ENCODE peak calls at places on chromosomes 13 and 19, in five cellular contexts. One of them, this sample, is unnamed.

GRCh38 chr19:50449236-50449899 is 16.7 kb downstream of the MYBPC2 start:
- DNase-seq in ascending aorta: no peak
- DNase-seq in T-cell: no peak
- DNase-seq in T-helper 2 cell: no peak
- DNase-seq in cortex of kidney: no peak
- DNase-seq in this sample: no peak

GRCh38 chr13:113796211-113796875 is 37.3 kb downstream of the TMEM255B start:
- DNase-seq in ascending aorta: no peak
- DNase-seq in cortex of kidney: no peak
- DNase-seq in T-helper 2 cell: no peak
- DNase-seq in T-cell: no peak
- DNase-seq in this sample: no peak

GRCh38 chr13:38814331-38814730 is 127.5 kb downstream of the FREM2 start:
- DNase-seq in T-cell: no peak
- DNase-seq in cortex of kidney: no peak
- DNase-seq in T-helper 2 cell: no peak
- DNase-seq in ascending aorta: no peak
- DNase-seq in this sample: no peak

GRCh38 chr13:51584731-51585191 is 499 bp downstream of the WDFY2 start:
- DNase-seq in T-cell: peak
- DNase-seq in ascending aorta: peak
- DNase-seq in cortex of kidney: no peak
- DNase-seq in T-helper 2 cell: peak
- DNase-seq in this sample: peak

GRCh38 chr19:17021793-17022590 is 4.6 kb downstream of the CPAMD8 start:
- DNase-seq in ascending aorta: no peak
- DNase-seq in cortex of kidney: no peak
- DNase-seq in T-helper 2 cell: no peak
- DNase-seq in T-cell: no peak
- DNase-seq in this sample: no peak

GRCh38 chr19:33293255-33294057 is 8.9 kb downstream of the CEBPA start:
- DNase-seq in T-cell: no peak
- DNase-seq in cortex of kidney: no peak
- DNase-seq in T-helper 2 cell: no peak
- DNase-seq in ascending aorta: no peak
- DNase-seq in this sample: no peak

GRCh38 chr19:50315773-50316448 is 13.3 kb downstream of the KCNC3 start:
- DNase-seq in T-cell: no peak
- DNase-seq in cortex of kidney: no peak
- DNase-seq in T-helper 2 cell: no peak
- DNase-seq in ascending aorta: no peak
- DNase-seq in this sample: no peak

GRCh38 chr13:79512950-79513349 is 32.0 kb downstream of the NDFIP2 start:
- DNase-seq in T-cell: no peak
- DNase-seq in ascending aorta: no peak
- DNase-seq in cortex of kidney: no peak
- DNase-seq in T-helper 2 cell: no peak
- DNase-seq in this sample: no peak

GRCh38 chr19:42095814-42096230 is 19.9 kb downstream of the ZNF574 start:
- DNase-seq in T-helper 2 cell: no peak
- DNase-seq in cortex of kidney: no peak
- DNase-seq in T-cell: no peak
- DNase-seq in ascending aorta: no peak
- DNase-seq in this sample: no peak

GRCh38 chr13:98834254-98834960 is 81.9 kb upstream of the SLC15A1 start:
- DNase-seq in ascending aorta: no peak
- DNase-seq in T-helper 2 cell: no peak
- DNase-seq in cortex of kidney: no peak
- DNase-seq in T-cell: no peak
- DNase-seq in this sample: no peak

GRCh38 chr13:112637017-112637801 is 49.3 kb upstream of the TUBGCP3 start:
- DNase-seq in ascending aorta: no peak
- DNase-seq in T-cell: no peak
- DNase-seq in T-helper 2 cell: no peak
- DNase-seq in cortex of kidney: no peak
- DNase-seq in this sample: no peak

GRCh38 chr13:99392806-99393135 is 85.6 kb upstream of the GPR183 start:
- DNase-seq in T-cell: no peak
- DNase-seq in ascending aorta: peak
- DNase-seq in T-helper 2 cell: no peak
- DNase-seq in cortex of kidney: no peak
- DNase-seq in this sample: no peak

GRCh38 chr19:3333662-3334061 is 32.7 kb upstream of the NFIC start:
- DNase-seq in T-cell: no peak
- DNase-seq in T-helper 2 cell: no peak
- DNase-seq in ascending aorta: no peak
- DNase-seq in cortex of kidney: no peak
- DNase-seq in this sample: no peak

GRCh38 chr13:59638404-59638803 is 525.3 kb downstream of the DIAPH3 start:
- DNase-seq in T-helper 2 cell: no peak
- DNase-seq in ascending aorta: no peak
- DNase-seq in T-cell: no peak
- DNase-seq in cortex of kidney: no peak
- DNase-seq in this sample: no peak

GRCh38 chr13:96238241-96238640 is 148.3 kb downstream of the HS6ST3 start:
- DNase-seq in T-helper 2 cell: no peak
- DNase-seq in cortex of kidney: no peak
- DNase-seq in ascending aorta: no peak
- DNase-seq in T-cell: no peak
- DNase-seq in this sample: no peak

GRCh38 chr19:29366757-29367156 is 153.8 kb upstream of the UQCRFS1 start:
- DNase-seq in T-cell: no peak
- DNase-seq in cortex of kidney: no peak
- DNase-seq in T-helper 2 cell: no peak
- DNase-seq in ascending aorta: no peak
- DNase-seq in this sample: no peak

GRCh38 chr13:100550433-100550832 is 38.2 kb downstream of the GGACT start:
- DNase-seq in T-helper 2 cell: no peak
- DNase-seq in cortex of kidney: no peak
- DNase-seq in T-cell: no peak
- DNase-seq in ascending aorta: no peak
- DNase-seq in this sample: no peak

GRCh38 chr19:30609656-30610270 is 237.6 kb downstream of the ZNF536 start:
- DNase-seq in ascending aorta: no peak
- DNase-seq in cortex of kidney: no peak
- DNase-seq in T-helper 2 cell: no peak
- DNase-seq in T-cell: no peak
- DNase-seq in this sample: no peak

GRCh38 chr19:6963259-6963852 is 57.9 kb downstream of the MBD3L2B start:
- DNase-seq in T-cell: no peak
- DNase-seq in cortex of kidney: no peak
- DNase-seq in ascending aorta: no peak
- DNase-seq in T-helper 2 cell: no peak
- DNase-seq in this sample: no peak

GRCh38 chr13:97429681-97430081 is 4.3 kb upstream of the RAP2A start:
- DNase-seq in T-cell: no peak
- DNase-seq in ascending aorta: no peak
- DNase-seq in T-helper 2 cell: no peak
- DNase-seq in cortex of kidney: no peak
- DNase-seq in this sample: no peak

GRCh38 chr13:29954082-29955043 is 103.9 kb upstream of the UBL3 start:
- DNase-seq in T-helper 2 cell: peak
- DNase-seq in ascending aorta: no peak
- DNase-seq in T-cell: peak
- DNase-seq in cortex of kidney: no peak
- DNase-seq in this sample: no peak

GRCh38 chr13:98534821-98535220 is 42.1 kb downstream of the STK24 start:
- DNase-seq in cortex of kidney: no peak
- DNase-seq in ascending aorta: no peak
- DNase-seq in T-cell: no peak
- DNase-seq in T-helper 2 cell: no peak
- DNase-seq in this sample: no peak